ENCODE peak calls at places on chromosomes 12 and 14, in four cellular contexts. Q is right cardiac atrium, V is neuronal stem cell, R is left ventricle myocardium inferior. Z is an unnamed sample. For H3K27me3, the result is how much of the 10 kb centered on the place peaks cover.

GRCh38 chr12:47604474-47604873 is 101.4 kb downstream of the RPAP3 start:
- DNase-seq in Q (no peak), V (no peak), R (no peak), Z (no peak)

GRCh38 chr14:33555710-33556350 is 395.0 kb downstream of the EGLN3 start:
- DNase-seq in Q (no peak), V (no peak), R (no peak), Z (no peak)

GRCh38 chr14:105117710-105118385 is 50.7 kb downstream of the JAG2 start:
- DNase-seq in Q (no peak), V (no peak), R (no peak), Z (no peak)

GRCh38 chr12:89544730-89545184 is 18.9 kb upstream of the POC1B start:
- DNase-seq in Q (peak), V (peak), R (peak), Z (no peak)

GRCh38 chr14:64838656-64839055 is 41.1 kb downstream of the SPTB start:
- DNase-seq in Q (no peak), V (no peak), R (no peak), Z (no peak)

GRCh38 chr14:92973265-92973797 is 50.4 kb downstream of the CHGA start:
- DNase-seq in Q (peak), V (peak), R (peak), Z (peak)

GRCh38 chr12:50188280-50188781 is 21.2 kb upstream of the CERS5 start:
- DNase-seq in Q (no peak), V (no peak), R (no peak), Z (no peak)

GRCh38 chr14:35405304-35405996 is 901 bp upstream of the NFKBIA start:
- DNase-seq in Q (peak), V (no peak), R (peak), Z (no peak)

GRCh38 chr12:49133014-49133413 is 1.8 kb upstream of the TUBA1B start:
- DNase-seq in Q (no peak), V (no peak), R (no peak), Z (no peak)

GRCh38 chr12:47867496-47867941 is 37.3 kb downstream of the VDR start:
- DNase-seq in Q (no peak), V (no peak), R (no peak), Z (no peak)

DNA sequence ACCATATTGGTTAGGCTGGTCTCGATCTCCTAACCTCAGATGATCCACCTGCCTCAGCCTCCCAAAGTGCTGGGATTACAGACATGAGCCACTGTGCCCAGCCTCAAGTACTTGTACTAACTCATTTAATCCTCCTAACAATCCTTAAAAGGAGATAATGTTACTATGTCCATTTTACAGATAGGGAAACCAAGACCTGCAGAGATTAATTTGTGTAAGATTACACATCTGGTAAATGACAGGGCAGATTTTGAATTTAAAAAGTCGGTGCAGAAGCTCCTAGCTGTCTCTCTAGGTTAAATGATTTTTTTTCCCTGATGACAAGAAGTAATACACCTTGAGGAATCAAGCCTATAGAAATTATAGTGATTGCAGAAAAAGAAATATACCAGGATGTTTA is 13.7 kb upstream of the HECTD1 start:
- DNase-seq in Q (no peak), V (no peak), R (no peak), Z (no peak)
- H3K4me3 ChIP-seq in Q (no peak), V (no peak), R (no peak), Z (no peak)

GRCh38 chr12:130199536-130200390 is 37.5 kb downstream of the FZD10 start:
- DNase-seq in Q (no peak), V (no peak), R (no peak), Z (no peak)

GRCh38 chr12:130196827-130197226 is 34.6 kb downstream of the FZD10 start:
- DNase-seq in Q (no peak), V (no peak), R (no peak), Z (no peak)

GRCh38 chr12:130200445-130200844 is 38.2 kb downstream of the FZD10 start:
- DNase-seq in Q (no peak), V (no peak), R (no peak), Z (no peak)

GRCh38 chr12:130198663-130199060 is 36.4 kb downstream of the FZD10 start:
- DNase-seq in Q (no peak), V (no peak), R (no peak), Z (no peak)

DNA sequence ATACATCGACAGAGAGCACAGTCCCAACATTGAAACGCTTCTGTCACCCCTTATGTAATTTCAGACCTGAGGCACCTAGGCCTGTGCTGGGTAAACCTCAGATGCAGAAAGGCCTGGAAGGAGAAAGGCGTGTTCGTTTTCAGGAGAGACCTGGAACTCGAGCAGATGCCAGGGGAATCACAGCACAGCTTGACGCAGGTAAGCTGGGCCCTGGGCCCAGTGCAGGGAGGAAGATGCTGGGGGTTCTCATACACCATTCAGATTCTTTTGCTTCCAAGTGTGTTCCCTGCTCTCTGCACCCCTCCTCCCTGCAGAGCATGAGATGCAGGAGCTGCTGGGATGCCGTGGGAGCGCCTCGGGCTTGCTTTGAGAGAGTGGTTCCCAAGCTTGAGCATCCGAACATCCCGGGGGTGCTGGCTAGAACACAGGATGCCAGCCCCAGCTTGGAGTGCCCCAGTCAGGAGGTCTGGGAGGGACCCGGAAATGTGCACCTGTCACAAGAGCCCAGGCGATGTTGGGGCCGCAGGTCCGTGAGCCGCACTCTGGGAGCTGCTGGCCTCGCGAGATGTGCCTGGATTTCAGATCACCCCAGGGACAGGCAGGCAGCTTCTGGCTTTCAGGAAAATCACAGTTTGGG is 35.9 kb downstream of the FZD10 start:
- DNase-seq in Q (no peak), V (no peak), R (no peak), Z (no peak)
- H3K27me3 ChIP-seq in Q (under half), V (under half), R (half or more), Z (under half)

GRCh38 chr12:111310076-111310870 is 58.6 kb downstream of the PHETA1 start:
- DNase-seq in Q (no peak), V (no peak), R (no peak), Z (no peak)

GRCh38 chr12:111312016-111312415 is 56.9 kb downstream of the PHETA1 start:
- DNase-seq in Q (no peak), V (no peak), R (no peak), Z (no peak)

GRCh38 chr12:111311011-111311410 is 57.9 kb downstream of the PHETA1 start:
- DNase-seq in Q (no peak), V (no peak), R (no peak), Z (no peak)

GRCh38 chr12:111309584-111309983 is 59.3 kb downstream of the PHETA1 start:
- DNase-seq in Q (no peak), V (no peak), R (no peak), Z (no peak)

GRCh38 chr12:111308473-111308872 is 60.4 kb downstream of the PHETA1 start:
- DNase-seq in Q (no peak), V (no peak), R (no peak), Z (no peak)
- H3K4me3 ChIP-seq in Q (no peak), V (no peak), R (no peak), Z (no peak)

GRCh38 chr14:60645191-60645590 is 4.1 kb downstream of the SIX1 start:
- DNase-seq in Q (no peak), V (no peak), R (no peak), Z (no peak)
- H3K27me3 ChIP-seq in Q (under half), V (half or more), R (half or more), Z (under half)